ENCODE peak calls at places on chromosomes 2 and 18, in seven cellular contexts. R is thoracic aorta; B is PC-9; D is CD4-positive, alpha-beta T cell; O is aorta; A is psoas muscle; E is stomach. M is an unnamed sample. For H3K27me3, the result is how much of the 10 kb centered on the place peaks cover.

GRCh38 chr2:220335591-220335915 is 708.1 kb downstream of the SLC4A3 start:
- DNase-seq in R (no peak), B (no peak), D (no peak), O (no peak), A (no peak), E (no peak), M (no peak)

GRCh38 chr2:223050900-223051299 is 1.1 kb upstream of the KCNE4 start:
- DNase-seq in R (no peak), B (no peak), D (no peak), O (peak), A (no peak), E (no peak), M (no peak)

GRCh38 chr2:178553047-178553446 is 72.8 kb downstream of the PLEKHA3 start:
- DNase-seq in R (no peak), B (no peak), D (no peak), O (no peak), A (no peak), E (no peak), M (no peak)

GRCh38 chr2:209933499-209934458 is 68.7 kb upstream of the RPE start:
- DNase-seq in R (no peak), B (no peak), D (no peak), O (no peak), A (no peak), E (peak), M (peak)

GRCh38 chr2:141557329-141558098 is 573.3 kb downstream of the LRP1B start:
- DNase-seq in R (no peak), B (no peak), D (no peak), O (no peak), A (no peak), E (no peak), M (peak)

GRCh38 chr2:127165539-127165935 is 54.6 kb downstream of the CYP27C1 start:
- DNase-seq in R (no peak), B (peak), D (no peak), O (no peak), A (no peak), E (no peak), M (no peak)

GRCh38 chr2:24978661-24979060 is 6.9 kb upstream of the DNAJC27 start:
- DNase-seq in R (no peak), B (no peak), D (no peak), O (no peak), A (no peak), E (no peak), M (no peak)

GRCh38 chr2:211085056-211085680 is 528.8 kb downstream of the CPS1 start:
- DNase-seq in R (no peak), B (no peak), D (no peak), O (no peak), A (no peak), E (no peak), M (no peak)

GRCh38 chr2:218720048-218721041 is 9.7 kb downstream of the TTLL4 start:
- DNase-seq in R (no peak), B (no peak), D (no peak), O (no peak), A (no peak), E (no peak), M (no peak)

GRCh38 chr2:173079968-173080860 is 4.6 kb downstream of the MAP3K20 start:
- DNase-seq in R (no peak), B (peak), D (no peak), O (no peak), A (no peak), E (no peak), M (peak)

GRCh38 chr2:18253686-18254197 is 306.7 kb downstream of the RDH14 start:
- DNase-seq in R (no peak), B (no peak), D (no peak), O (no peak), A (no peak), E (no peak), M (no peak)

GRCh38 chr2:41737888-41738287 is 309.9 kb upstream of the PKDCC start:
- DNase-seq in R (no peak), B (no peak), D (no peak), O (no peak), A (no peak), E (no peak), M (no peak)

GRCh38 chr2:14712091-14712490 is 79.6 kb downstream of the LRATD1 start:
- DNase-seq in R (no peak), B (no peak), D (no peak), O (no peak), A (no peak), E (no peak), M (no peak)

DNA sequence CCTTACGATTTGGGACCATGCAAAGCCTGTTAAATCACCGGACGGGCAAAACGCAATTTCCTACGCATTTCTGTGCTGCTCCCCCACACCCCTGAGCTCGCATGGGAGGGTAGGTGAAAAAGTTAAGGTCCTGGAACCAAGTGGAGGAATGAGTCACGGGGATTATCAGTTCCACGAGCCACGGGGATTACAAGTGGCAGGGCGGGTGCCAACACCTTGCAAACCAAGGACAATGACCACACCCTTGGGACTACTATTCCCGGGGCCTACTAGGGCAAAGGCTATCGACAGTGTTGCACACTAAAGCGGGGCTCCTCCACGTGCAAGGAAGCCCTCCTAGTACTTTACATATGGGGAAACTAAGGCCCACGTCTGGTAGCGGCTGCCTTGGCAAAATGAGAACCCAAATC is 447 bp downstream of the RETSAT start:
- DNase-seq in R (no peak), B (peak), D (no peak), O (no peak), A (peak), E (peak), M (peak)
- H3K27ac ChIP-seq in R (peak), B (peak), D (peak), O (peak), A (peak), E (peak), M (peak)

DNA sequence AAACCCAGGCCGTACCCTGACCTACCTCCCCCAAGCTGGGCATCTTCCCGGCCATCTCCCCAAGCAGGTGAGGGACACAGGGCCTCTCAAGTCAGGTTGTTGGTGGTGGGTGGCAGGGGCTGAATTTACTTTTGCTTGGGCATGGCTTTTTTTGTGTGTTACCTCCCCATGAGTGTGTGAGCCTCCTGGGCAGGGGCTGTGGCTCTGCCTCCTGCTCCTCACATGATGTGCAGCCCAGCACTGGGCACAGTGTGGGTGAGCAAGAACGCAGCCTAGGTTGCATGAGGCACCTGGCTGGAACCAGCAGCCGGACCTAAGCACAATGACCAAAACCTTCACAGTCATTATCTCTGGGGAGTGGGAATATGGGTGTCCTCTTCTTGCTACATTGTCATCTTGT is 22.3 kb downstream of the CELF4 start:
- DNase-seq in R (no peak), B (no peak), D (no peak), O (no peak), A (no peak), E (no peak), M (no peak)
- H3K27me3 ChIP-seq in R (under half), B (half or more), D (under half), O (under half), A (under half), E (under half), M (under half)

GRCh38 chr2:240998706-240999000 is 235 bp downstream of the SNED1 start:
- DNase-seq in R (no peak), B (no peak), D (no peak), O (no peak), A (no peak), E (no peak), M (no peak)
- H3K27ac ChIP-seq in R (peak), B (no peak), D (no peak), O (peak), A (peak), E (peak), M (no peak)

GRCh38 chr2:50691518-50691917 is 340.4 kb downstream of the NRXN1 start:
- DNase-seq in R (no peak), B (no peak), D (no peak), O (no peak), A (no peak), E (no peak), M (no peak)
- H3K27me3 ChIP-seq in R (under half), B (under half), D (under half), O (under half), A (under half), E (under half), M (under half)

DNA sequence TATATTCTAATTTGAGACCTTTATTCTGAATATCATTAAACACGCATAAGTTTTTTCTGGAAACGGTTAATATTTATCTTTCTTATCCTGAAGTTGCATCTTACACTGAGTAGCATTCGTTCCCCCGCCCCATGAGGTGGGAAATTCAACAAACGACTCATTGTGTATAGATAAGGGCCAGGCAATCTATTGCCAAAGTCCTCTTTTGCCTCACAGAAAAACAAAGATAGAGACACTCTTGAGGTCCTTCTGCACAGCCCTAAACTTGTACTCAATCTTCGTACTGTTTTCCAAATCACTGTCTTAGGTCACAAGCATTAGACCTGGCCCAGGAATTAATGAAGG is 98.1 kb downstream of the COL6A3 start:
- DNase-seq in R (no peak), B (no peak), D (no peak), O (no peak), A (no peak), E (no peak), M (no peak)
- H3K27ac ChIP-seq in R (peak), B (no peak), D (no peak), O (peak), A (peak), E (no peak), M (peak)

GRCh38 chr18:74062037-74062436 is 85.6 kb downstream of the FBXO15 start:
- DNase-seq in R (no peak), B (no peak), D (no peak), O (no peak), A (no peak), E (no peak), M (no peak)

GRCh38 chr18:74063023-74063422 is 84.6 kb downstream of the FBXO15 start:
- DNase-seq in R (no peak), B (no peak), D (no peak), O (no peak), A (no peak), E (no peak), M (no peak)

GRCh38 chr18:74064510-74064909 is 83.1 kb downstream of the FBXO15 start:
- DNase-seq in R (no peak), B (no peak), D (no peak), O (no peak), A (no peak), E (no peak), M (no peak)

GRCh38 chr18:74065366-74065765 is 82.3 kb downstream of the FBXO15 start:
- DNase-seq in R (no peak), B (no peak), D (no peak), O (no peak), A (no peak), E (no peak), M (no peak)

DNA sequence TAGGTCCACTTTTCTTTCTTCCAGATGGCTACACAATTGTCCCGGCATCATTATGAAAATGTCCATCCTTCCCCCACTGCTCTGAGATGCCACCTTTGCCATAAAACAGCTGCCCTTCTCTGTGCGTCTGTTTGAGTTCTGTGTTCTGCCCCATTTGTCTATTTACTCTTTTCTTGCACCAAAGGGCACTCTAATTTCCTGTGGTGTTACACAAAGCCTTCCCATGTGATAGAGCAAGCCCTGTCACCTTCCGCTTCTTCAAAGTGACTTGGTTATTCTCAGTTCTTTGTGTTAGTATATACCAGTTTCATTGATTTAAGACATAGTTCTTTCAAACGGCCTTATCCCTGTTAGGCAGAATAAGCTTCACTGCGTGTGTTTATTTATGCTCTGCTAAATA is 84.1 kb downstream of the FBXO15 start:
- DNase-seq in R (no peak), B (no peak), D (no peak), O (no peak), A (no peak), E (no peak), M (no peak)
- H3K27me3 ChIP-seq in R (under half), B (under half), D (under half), O (under half), A (under half), E (under half), M (under half)

DNA sequence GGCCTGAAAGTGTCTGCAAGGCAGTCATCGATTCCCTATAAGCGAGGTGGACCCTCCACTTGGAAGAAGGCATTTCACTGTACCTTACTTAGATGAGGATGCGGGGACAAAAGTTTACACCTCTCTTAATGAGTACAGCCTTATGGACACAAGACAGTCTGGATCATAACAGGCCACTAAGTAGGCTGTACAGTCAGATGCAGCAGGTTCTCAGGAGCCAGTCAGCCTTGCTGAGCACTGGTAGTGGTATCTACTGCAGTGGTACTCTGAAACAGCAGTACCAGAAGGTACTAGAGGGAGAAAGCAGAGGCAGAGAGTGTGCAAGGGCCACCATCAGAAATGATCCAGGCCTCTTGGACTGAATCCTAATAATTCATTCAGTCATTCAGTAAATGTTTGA is 77.6 kb downstream of the KCMF1 start:
- DNase-seq in R (no peak), B (peak), D (no peak), O (no peak), A (no peak), E (no peak), M (no peak)
- H3K27ac ChIP-seq in R (no peak), B (no peak), D (no peak), O (no peak), A (no peak), E (no peak), M (no peak)

DNA sequence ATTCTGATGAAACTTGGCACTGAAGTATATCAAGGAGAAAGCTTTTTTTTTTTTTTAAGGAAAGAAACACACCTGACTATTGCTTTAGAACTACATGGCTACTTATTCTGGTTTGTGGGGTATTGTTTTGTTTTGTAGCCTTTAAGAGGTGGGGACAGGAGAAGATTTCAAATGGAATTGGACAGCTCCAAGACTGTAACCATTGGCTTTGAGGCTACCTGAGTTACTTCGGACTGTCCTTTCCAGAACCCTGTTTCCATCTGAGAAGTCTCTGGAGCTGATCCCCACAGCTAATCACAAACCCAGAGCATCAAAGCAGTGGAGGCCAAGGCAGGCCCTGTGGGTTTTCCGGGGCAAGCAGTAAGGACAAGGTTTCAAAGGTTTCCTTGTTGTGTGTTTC is 4.7 kb downstream of the CDC42EP3 start:
- DNase-seq in R (no peak), B (no peak), D (no peak), O (no peak), A (no peak), E (no peak), M (no peak)
- H3K27me3 ChIP-seq in R (under half), B (under half), D (under half), O (under half), A (under half), E (under half), M (under half)

GRCh38 chr2:196241175-196241574 is 69.8 kb upstream of the STK17B start:
- DNase-seq in R (no peak), B (no peak), D (no peak), O (no peak), A (no peak), E (no peak), M (no peak)

GRCh38 chr2:196234672-196235071 is 63.3 kb upstream of the STK17B start:
- DNase-seq in R (no peak), B (peak), D (no peak), O (no peak), A (no peak), E (no peak), M (peak)

GRCh38 chr2:196239622-196240587 is 68.5 kb upstream of the STK17B start:
- DNase-seq in R (no peak), B (peak), D (peak), O (peak), A (peak), E (peak), M (peak)

GRCh38 chr2:196242131-196242620 is 70.8 kb upstream of the STK17B start:
- DNase-seq in R (no peak), B (no peak), D (no peak), O (no peak), A (no peak), E (no peak), M (peak)

DNA sequence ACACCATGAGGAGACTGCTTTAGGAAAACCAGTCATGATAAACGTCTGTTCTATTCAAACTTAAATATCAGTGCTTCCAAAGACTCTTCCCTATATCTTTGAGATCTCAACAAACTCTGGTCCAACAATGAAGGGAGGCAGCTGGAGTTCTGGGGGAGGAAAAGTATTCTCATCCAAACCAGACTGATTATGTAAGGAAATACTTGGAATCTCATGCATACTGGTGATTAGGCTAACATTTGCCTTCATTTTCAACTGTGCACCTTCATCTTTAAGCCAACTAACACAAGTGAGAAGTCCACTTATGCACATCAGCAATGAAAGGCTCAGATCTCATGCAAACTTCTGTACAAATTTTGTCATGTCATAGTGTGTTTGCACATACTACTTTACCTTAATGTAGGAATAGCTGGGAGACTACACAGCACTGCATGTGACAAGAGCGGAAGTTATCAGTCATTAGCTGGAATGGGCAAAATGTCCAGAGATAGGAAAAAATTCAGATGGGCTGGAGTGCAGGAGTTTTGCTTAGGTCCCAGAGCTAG is 67.5 kb upstream of the STK17B start:
- DNase-seq in R (no peak), B (no peak), D (no peak), O (no peak), A (no peak), E (no peak), M (no peak)
- H3K27ac ChIP-seq in R (peak), B (no peak), D (no peak), O (no peak), A (no peak), E (no peak), M (no peak)

GRCh38 chr2:207183506-207183905 is 17.8 kb upstream of the KLF7 start:
- DNase-seq in R (no peak), B (no peak), D (no peak), O (no peak), A (no peak), E (no peak), M (no peak)

GRCh38 chr2:207182916-207183315 is 17.2 kb upstream of the KLF7 start:
- DNase-seq in R (no peak), B (no peak), D (no peak), O (no peak), A (no peak), E (no peak), M (peak)

GRCh38 chr2:207184348-207184747 is 18.6 kb upstream of the KLF7 start:
- DNase-seq in R (no peak), B (no peak), D (no peak), O (no peak), A (no peak), E (no peak), M (no peak)

GRCh38 chr2:207180741-207181140 is 15.0 kb upstream of the KLF7 start:
- DNase-seq in R (no peak), B (no peak), D (no peak), O (no peak), A (no peak), E (no peak), M (no peak)

GRCh38 chr2:207181526-207182274 is 16.0 kb upstream of the KLF7 start:
- DNase-seq in R (no peak), B (no peak), D (no peak), O (no peak), A (no peak), E (no peak), M (no peak)
- H3K27me3 ChIP-seq in R (under half), B (under half), D (under half), O (under half), A (under half), E (under half), M (under half)